ENCODE peak calls at places on chromosomes 12 and 14, in four cellular contexts. One of them, this sample, is unnamed.

GRCh38 chr14:61642246-61642982 is 52.9 kb upstream of the HIF1A start:
- DNase-seq in neural crest cell: no peak
- DNase-seq in T-cell: no peak
- DNase-seq in iris pigment epithelial cell: peak
- DNase-seq in this sample: peak

GRCh38 chr12:19224746-19225145 is 95.2 kb downstream of the PLEKHA5 start:
- DNase-seq in neural crest cell: no peak
- DNase-seq in iris pigment epithelial cell: no peak
- DNase-seq in T-cell: no peak
- DNase-seq in this sample: no peak

GRCh38 chr12:46831335-46832083 is 5.7 kb upstream of the SLC38A4 start:
- DNase-seq in iris pigment epithelial cell: peak
- DNase-seq in T-cell: no peak
- DNase-seq in neural crest cell: peak
- DNase-seq in this sample: peak

GRCh38 chr12:21906919-21907642 is 34.1 kb downstream of the ABCC9 start:
- DNase-seq in T-cell: no peak
- DNase-seq in neural crest cell: no peak
- DNase-seq in iris pigment epithelial cell: peak
- DNase-seq in this sample: peak

GRCh38 chr12:70255311-70255710 is 12.1 kb downstream of the CNOT2 start:
- DNase-seq in T-cell: no peak
- DNase-seq in iris pigment epithelial cell: peak
- DNase-seq in neural crest cell: no peak
- DNase-seq in this sample: no peak

GRCh38 chr12:1171657-1172056 is 180.6 kb downstream of the ERC1 start:
- DNase-seq in neural crest cell: no peak
- DNase-seq in T-cell: no peak
- DNase-seq in iris pigment epithelial cell: peak
- DNase-seq in this sample: no peak

GRCh38 chr12:3164454-3165310 is 87.5 kb downstream of the TSPAN9 start:
- DNase-seq in T-cell: no peak
- DNase-seq in neural crest cell: no peak
- DNase-seq in iris pigment epithelial cell: peak
- DNase-seq in this sample: peak

GRCh38 chr14:105927094-105927475 is 400.7 kb downstream of the TMEM121 start:
- DNase-seq in neural crest cell: no peak
- DNase-seq in iris pigment epithelial cell: no peak
- DNase-seq in T-cell: no peak
- DNase-seq in this sample: no peak

GRCh38 chr12:111327474-111327873 is 41.4 kb downstream of the PHETA1 start:
- DNase-seq in T-cell: no peak
- DNase-seq in neural crest cell: no peak
- DNase-seq in iris pigment epithelial cell: no peak
- DNase-seq in this sample: no peak

GRCh38 chr14:20681348-20682126 is 2.8 kb upstream of the RNASE4 start:
- DNase-seq in iris pigment epithelial cell: peak
- DNase-seq in T-cell: peak
- DNase-seq in neural crest cell: peak
- DNase-seq in this sample: peak

GRCh38 chr12:39587247-39587646 is 32.4 kb downstream of the ABCD2 start:
- DNase-seq in neural crest cell: no peak
- DNase-seq in T-cell: peak
- DNase-seq in iris pigment epithelial cell: peak
- DNase-seq in this sample: peak

GRCh38 chr12:116687888-116688287 is 50.0 kb downstream of the SPRING1 start:
- DNase-seq in T-cell: no peak
- DNase-seq in neural crest cell: peak
- DNase-seq in iris pigment epithelial cell: peak
- DNase-seq in this sample: no peak

GRCh38 chr12:14618990-14619389 is 51.3 kb upstream of the PLBD1 start:
- DNase-seq in neural crest cell: no peak
- DNase-seq in T-cell: no peak
- DNase-seq in iris pigment epithelial cell: peak
- DNase-seq in this sample: peak

GRCh38 chr14:70265422-70265821 is 76.7 kb upstream of the SLC8A3 start:
- DNase-seq in neural crest cell: no peak
- DNase-seq in T-cell: no peak
- DNase-seq in iris pigment epithelial cell: no peak
- DNase-seq in this sample: no peak

GRCh38 chr14:99728231-99728920 is 44.3 kb downstream of the CYP46A1 start:
- DNase-seq in neural crest cell: no peak
- DNase-seq in T-cell: no peak
- DNase-seq in iris pigment epithelial cell: no peak
- DNase-seq in this sample: no peak

GRCh38 chr12:108495054-108495453 is 20.0 kb upstream of the FICD start:
- DNase-seq in iris pigment epithelial cell: peak
- DNase-seq in T-cell: no peak
- DNase-seq in neural crest cell: peak
- DNase-seq in this sample: peak

GRCh38 chr14:92555440-92556111 is 42.0 kb downstream of the RIN3 start:
- DNase-seq in neural crest cell: no peak
- DNase-seq in T-cell: no peak
- DNase-seq in iris pigment epithelial cell: no peak
- DNase-seq in this sample: no peak

GRCh38 chr14:50542941-50543418 is 10.6 kb upstream of the MAP4K5 start:
- DNase-seq in T-cell: peak
- DNase-seq in neural crest cell: peak
- DNase-seq in iris pigment epithelial cell: peak
- DNase-seq in this sample: peak

GRCh38 chr14:92923744-92924103 is 774 bp downstream of the CHGA start:
- DNase-seq in iris pigment epithelial cell: no peak
- DNase-seq in neural crest cell: no peak
- DNase-seq in T-cell: no peak
- DNase-seq in this sample: no peak

GRCh38 chr12:18751866-18752265 is 13.9 kb downstream of the CAPZA3 start:
- DNase-seq in T-cell: no peak
- DNase-seq in iris pigment epithelial cell: no peak
- DNase-seq in neural crest cell: no peak
- DNase-seq in this sample: no peak

GRCh38 chr12:115979851-115980250 is 297.6 kb downstream of the MED13L start:
- DNase-seq in T-cell: no peak
- DNase-seq in neural crest cell: no peak
- DNase-seq in iris pigment epithelial cell: no peak
- DNase-seq in this sample: no peak

GRCh38 chr14:20413785-20414117 is 450 bp upstream of the TEP1 start:
- DNase-seq in neural crest cell: no peak
- DNase-seq in T-cell: no peak
- DNase-seq in iris pigment epithelial cell: peak
- DNase-seq in this sample: no peak

GRCh38 chr12:83224012-83224411 is 537.3 kb downstream of the TMTC2 start:
- DNase-seq in neural crest cell: no peak
- DNase-seq in T-cell: no peak
- DNase-seq in iris pigment epithelial cell: peak
- DNase-seq in this sample: no peak

GRCh38 chr14:44529026-44529425 is 21.9 kb upstream of the FSCB start:
- DNase-seq in T-cell: no peak
- DNase-seq in neural crest cell: no peak
- DNase-seq in iris pigment epithelial cell: no peak
- DNase-seq in this sample: no peak

GRCh38 chr14:23299558-23299957 is 3.1 kb downstream of the PPP1R3E start:
- DNase-seq in iris pigment epithelial cell: peak
- DNase-seq in neural crest cell: no peak
- DNase-seq in T-cell: no peak
- DNase-seq in this sample: peak

GRCh38 chr12:32400114-32400672 is 835 bp downstream of the FGD4 start:
- DNase-seq in T-cell: no peak
- DNase-seq in iris pigment epithelial cell: no peak
- DNase-seq in neural crest cell: no peak
- DNase-seq in this sample: no peak

GRCh38 chr12:109084425-109084824 is 8.8 kb downstream of the ALKBH2 start:
- DNase-seq in iris pigment epithelial cell: no peak
- DNase-seq in neural crest cell: no peak
- DNase-seq in T-cell: no peak
- DNase-seq in this sample: no peak

GRCh38 chr12:47094804-47095203 is 15.0 kb upstream of the AMIGO2 start:
- DNase-seq in iris pigment epithelial cell: no peak
- DNase-seq in neural crest cell: no peak
- DNase-seq in T-cell: no peak
- DNase-seq in this sample: no peak

GRCh38 chr12:9870311-9870866 is 1.2 kb upstream of the CLEC2B start:
- DNase-seq in iris pigment epithelial cell: peak
- DNase-seq in T-cell: no peak
- DNase-seq in neural crest cell: no peak
- DNase-seq in this sample: peak

GRCh38 chr12:125140918-125141573 is 75.8 kb downstream of the AACS start:
- DNase-seq in T-cell: no peak
- DNase-seq in iris pigment epithelial cell: peak
- DNase-seq in neural crest cell: no peak
- DNase-seq in this sample: peak

GRCh38 chr12:16492240-16492639 is 113.7 kb downstream of the LMO3 start:
- DNase-seq in T-cell: no peak
- DNase-seq in neural crest cell: no peak
- DNase-seq in iris pigment epithelial cell: no peak
- DNase-seq in this sample: no peak

GRCh38 chr14:104144453-104144790 is 6.0 kb downstream of the KIF26A start:
- DNase-seq in T-cell: no peak
- DNase-seq in iris pigment epithelial cell: no peak
- DNase-seq in neural crest cell: no peak
- DNase-seq in this sample: no peak

GRCh38 chr14:68639518-68640292 is 153.2 kb downstream of the ZFP36L1 start:
- DNase-seq in T-cell: no peak
- DNase-seq in neural crest cell: no peak
- DNase-seq in iris pigment epithelial cell: no peak
- DNase-seq in this sample: no peak

GRCh38 chr14:50897658-50898175 is 25.9 kb downstream of the ABHD12B start:
- DNase-seq in neural crest cell: no peak
- DNase-seq in T-cell: no peak
- DNase-seq in iris pigment epithelial cell: no peak
- DNase-seq in this sample: no peak

GRCh38 chr12:59075968-59076367 is 155.7 kb upstream of the LRIG3 start:
- DNase-seq in neural crest cell: no peak
- DNase-seq in T-cell: no peak
- DNase-seq in iris pigment epithelial cell: no peak
- DNase-seq in this sample: no peak

This sample was measured in fibroblast of villous mesenchyme.